ENCODE peak calls at places on chromosomes 5 and 9, in eight cellular contexts. One of them, this sample, is unnamed.
A peak's percentile ranks its signal among the peaks of the same experiment; 100 is the strongest.

GRCh38 chr5:16983022-16983639 is 47.0 kb upstream of the MYO10 start:
- DNase-seq in foreskin keratinocyte: no peak
- DNase-seq in Peyer's patch: peak; percentile 50
- DNase-seq in fibroblast of lung: no peak
- DNase-seq in effector memory CD4-positive, alpha-beta T cell: no peak
- DNase-seq in BE2C: no peak
- DNase-seq in stomach: no peak
- DNase-seq in GM23338: no peak
- DNase-seq in this sample: no peak

GRCh38 chr9:75121914-75122558 is 33.7 kb downstream of the OSTF1 start:
- DNase-seq in GM23338: peak; percentile 49
- DNase-seq in stomach: no peak
- DNase-seq in fibroblast of lung: no peak
- DNase-seq in Peyer's patch: no peak
- DNase-seq in effector memory CD4-positive, alpha-beta T cell: no peak
- DNase-seq in BE2C: no peak
- DNase-seq in foreskin keratinocyte: no peak
- DNase-seq in this sample: no peak

GRCh38 chr5:137395011-137395755 is 103.9 kb downstream of the SPOCK1 start:
- DNase-seq in BE2C: no peak
- DNase-seq in foreskin keratinocyte: peak; percentile 60
- DNase-seq in effector memory CD4-positive, alpha-beta T cell: no peak
- DNase-seq in stomach: no peak
- DNase-seq in Peyer's patch: no peak
- DNase-seq in GM23338: no peak
- DNase-seq in fibroblast of lung: no peak
- DNase-seq in this sample: no peak

GRCh38 chr5:65831276-65831675 is 95.1 kb upstream of the ERBIN start:
- DNase-seq in BE2C: no peak
- DNase-seq in GM23338: no peak
- DNase-seq in effector memory CD4-positive, alpha-beta T cell: no peak
- DNase-seq in fibroblast of lung: no peak
- DNase-seq in stomach: no peak
- DNase-seq in foreskin keratinocyte: no peak
- DNase-seq in Peyer's patch: no peak
- DNase-seq in this sample: no peak

GRCh38 chr9:131663288-131663687 is 76.6 kb downstream of the RAPGEF1 start:
- DNase-seq in effector memory CD4-positive, alpha-beta T cell: no peak
- DNase-seq in fibroblast of lung: no peak
- DNase-seq in foreskin keratinocyte: no peak
- DNase-seq in GM23338: no peak
- DNase-seq in Peyer's patch: no peak
- DNase-seq in BE2C: peak; percentile 62
- DNase-seq in stomach: no peak
- DNase-seq in this sample: no peak

GRCh38 chr5:61620660-61621650 is 288.9 kb downstream of the ZSWIM6 start:
- DNase-seq in GM23338: no peak
- DNase-seq in stomach: peak; percentile 63
- DNase-seq in fibroblast of lung: no peak
- DNase-seq in effector memory CD4-positive, alpha-beta T cell: no peak
- DNase-seq in Peyer's patch: no peak
- DNase-seq in BE2C: no peak
- DNase-seq in foreskin keratinocyte: no peak
- DNase-seq in this sample: peak; percentile 14

GRCh38 chr5:54378707-54379106 is 68.3 kb upstream of the ARL15 start:
- DNase-seq in BE2C: no peak
- DNase-seq in foreskin keratinocyte: no peak
- DNase-seq in Peyer's patch: no peak
- DNase-seq in stomach: no peak
- DNase-seq in effector memory CD4-positive, alpha-beta T cell: no peak
- DNase-seq in fibroblast of lung: no peak
- DNase-seq in GM23338: no peak
- DNase-seq in this sample: no peak

GRCh38 chr9:131704195-131704983 is 35.5 kb downstream of the RAPGEF1 start:
- DNase-seq in fibroblast of lung: no peak
- DNase-seq in Peyer's patch: no peak
- DNase-seq in effector memory CD4-positive, alpha-beta T cell: no peak
- DNase-seq in BE2C: peak; percentile 29
- DNase-seq in GM23338: no peak
- DNase-seq in stomach: no peak
- DNase-seq in foreskin keratinocyte: no peak
- DNase-seq in this sample: no peak

GRCh38 chr5:170497311-170498038 is 6.3 kb upstream of the KCNIP1 start:
- DNase-seq in fibroblast of lung: no peak
- DNase-seq in foreskin keratinocyte: no peak
- DNase-seq in Peyer's patch: no peak
- DNase-seq in stomach: no peak
- DNase-seq in effector memory CD4-positive, alpha-beta T cell: no peak
- DNase-seq in BE2C: no peak
- DNase-seq in GM23338: no peak
- DNase-seq in this sample: peak; percentile 30

GRCh38 chr5:14869286-14870164 is 2.1 kb downstream of the ANKH start:
- DNase-seq in effector memory CD4-positive, alpha-beta T cell: no peak
- DNase-seq in stomach: no peak
- DNase-seq in GM23338: no peak
- DNase-seq in fibroblast of lung: no peak
- DNase-seq in Peyer's patch: no peak
- DNase-seq in BE2C: peak; percentile 19
- DNase-seq in foreskin keratinocyte: no peak
- DNase-seq in this sample: no peak

GRCh38 chr5:73447234-73448071 is 1.1 kb downstream of the FOXD1 start:
- DNase-seq in foreskin keratinocyte: no peak
- DNase-seq in GM23338: peak; percentile 66
- DNase-seq in effector memory CD4-positive, alpha-beta T cell: peak; percentile 23
- DNase-seq in Peyer's patch: peak; percentile 69
- DNase-seq in BE2C: peak; percentile 63
- DNase-seq in stomach: no peak
- DNase-seq in fibroblast of lung: peak; percentile 72
- DNase-seq in this sample: no peak

GRCh38 chr5:141951341-141951781 is 6.6 kb downstream of the PCDH12 start:
- DNase-seq in fibroblast of lung: no peak
- DNase-seq in stomach: no peak
- DNase-seq in Peyer's patch: peak; percentile 27
- DNase-seq in GM23338: peak; percentile 86
- DNase-seq in foreskin keratinocyte: no peak
- DNase-seq in effector memory CD4-positive, alpha-beta T cell: no peak
- DNase-seq in BE2C: peak; percentile 66
- DNase-seq in this sample: no peak

GRCh38 chr9:93962041-93962440 is 6.9 kb upstream of the BARX1 start:
- DNase-seq in BE2C: no peak
- DNase-seq in Peyer's patch: no peak
- DNase-seq in foreskin keratinocyte: no peak
- DNase-seq in fibroblast of lung: peak; percentile 8
- DNase-seq in GM23338: no peak
- DNase-seq in effector memory CD4-positive, alpha-beta T cell: no peak
- DNase-seq in stomach: no peak
- DNase-seq in this sample: no peak
- H3K27me3 ChIP-seq in BE2C: peaks cover 50% of the 10 kb centered on the region
- H3K27me3 ChIP-seq in Peyer's patch: peaks cover 46% of the 10 kb centered on the region
- H3K27me3 ChIP-seq in foreskin keratinocyte: peaks cover 58% of the 10 kb centered on the region
- H3K27me3 ChIP-seq in fibroblast of lung: peaks cover 48% of the 10 kb centered on the region
- H3K27me3 ChIP-seq in GM23338: peaks cover 58% of the 10 kb centered on the region
- H3K27me3 ChIP-seq in effector memory CD4-positive, alpha-beta T cell: peaks cover 44% of the 10 kb centered on the region
- H3K27me3 ChIP-seq in stomach: peaks cover 49% of the 10 kb centered on the region
- H3K27me3 ChIP-seq in this sample: peaks cover 30% of the 10 kb centered on the region

GRCh38 chr5:80034962-80035821 is at the start of gene THBS4:
- DNase-seq in GM23338: peak; percentile 71
- DNase-seq in stomach: no peak
- DNase-seq in foreskin keratinocyte: no peak
- DNase-seq in fibroblast of lung: no peak
- DNase-seq in BE2C: no peak
- DNase-seq in Peyer's patch: no peak
- DNase-seq in effector memory CD4-positive, alpha-beta T cell: no peak
- DNase-seq in this sample: no peak

GRCh38 chr5:80036621-80037020 is 1.5 kb downstream of the THBS4 start:
- DNase-seq in fibroblast of lung: no peak
- DNase-seq in GM23338: no peak
- DNase-seq in stomach: no peak
- DNase-seq in Peyer's patch: no peak
- DNase-seq in effector memory CD4-positive, alpha-beta T cell: no peak
- DNase-seq in BE2C: no peak
- DNase-seq in foreskin keratinocyte: no peak
- DNase-seq in this sample: no peak

GRCh38 chr5:80034559-80034958 is 589 bp upstream of the THBS4 start:
- DNase-seq in GM23338: no peak
- DNase-seq in fibroblast of lung: peak; percentile 14
- DNase-seq in stomach: no peak
- DNase-seq in Peyer's patch: no peak
- DNase-seq in effector memory CD4-positive, alpha-beta T cell: no peak
- DNase-seq in foreskin keratinocyte: no peak
- DNase-seq in BE2C: no peak
- DNase-seq in this sample: no peak

GRCh38 chr5:80037366-80037765 is 2.2 kb downstream of the THBS4 start:
- DNase-seq in GM23338: no peak
- DNase-seq in BE2C: no peak
- DNase-seq in Peyer's patch: no peak
- DNase-seq in stomach: no peak
- DNase-seq in fibroblast of lung: no peak
- DNase-seq in foreskin keratinocyte: no peak
- DNase-seq in effector memory CD4-positive, alpha-beta T cell: no peak
- DNase-seq in this sample: no peak

GRCh38 chr5:80035839-80036238 is 691 bp downstream of the THBS4 start:
- DNase-seq in BE2C: no peak
- DNase-seq in stomach: no peak
- DNase-seq in Peyer's patch: no peak
- DNase-seq in GM23338: peak; percentile 57
- DNase-seq in foreskin keratinocyte: no peak
- DNase-seq in effector memory CD4-positive, alpha-beta T cell: no peak
- DNase-seq in fibroblast of lung: no peak
- DNase-seq in this sample: no peak
- H3K27me3 ChIP-seq in BE2C: peaks cover 81% of the 10 kb centered on the region
- H3K27me3 ChIP-seq in stomach: peaks cover 58% of the 10 kb centered on the region
- H3K27me3 ChIP-seq in Peyer's patch: peaks cover 8% of the 10 kb centered on the region
- H3K27me3 ChIP-seq in GM23338: peaks cover 45% of the 10 kb centered on the region
- H3K27me3 ChIP-seq in foreskin keratinocyte: peaks cover 83% of the 10 kb centered on the region
- H3K27me3 ChIP-seq in effector memory CD4-positive, alpha-beta T cell: peaks cover 9% of the 10 kb centered on the region
- H3K27me3 ChIP-seq in fibroblast of lung: peaks cover 39% of the 10 kb centered on the region
- H3K27me3 ChIP-seq in this sample: no peaks in the 10 kb centered on the region

DNA sequence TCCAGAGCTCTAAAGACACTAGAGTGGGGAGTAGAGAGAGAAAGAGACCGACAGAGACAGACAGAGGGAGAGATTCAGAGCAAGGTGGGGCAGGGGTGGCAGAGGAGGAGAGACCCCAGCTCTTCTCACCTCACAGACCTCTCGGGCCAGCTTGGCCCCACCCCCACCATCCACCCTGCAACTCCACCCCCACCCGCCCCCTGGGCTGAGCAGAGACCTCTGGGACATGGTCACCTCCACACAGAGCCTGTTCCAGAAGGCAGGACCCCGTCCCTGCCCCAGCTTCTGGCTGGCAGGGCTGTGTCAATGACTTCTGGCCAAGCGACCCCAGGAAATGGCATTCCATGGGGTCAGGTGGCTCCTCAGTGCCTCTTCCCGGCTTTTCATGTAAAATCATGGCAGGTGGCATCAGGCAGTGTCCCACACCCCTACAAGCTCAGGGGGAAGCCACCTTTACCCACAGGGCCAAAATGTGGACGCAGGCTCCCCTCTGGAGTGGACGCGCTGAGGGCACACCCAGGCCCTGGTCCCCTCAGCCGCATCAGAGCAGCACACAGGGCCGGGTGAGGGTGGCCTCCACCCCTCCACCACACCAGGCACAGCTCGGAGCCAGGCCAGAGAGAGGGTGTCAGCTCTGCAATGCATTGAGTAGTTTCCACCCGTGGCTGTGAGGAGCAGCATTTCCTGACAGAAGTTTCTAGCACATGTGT is 131.2 kb upstream of the LPCAT1 start:
- DNase-seq in foreskin keratinocyte: no peak
- DNase-seq in effector memory CD4-positive, alpha-beta T cell: no peak
- DNase-seq in GM23338: no peak
- DNase-seq in Peyer's patch: no peak
- DNase-seq in stomach: no peak
- DNase-seq in BE2C: no peak
- DNase-seq in fibroblast of lung: no peak
- DNase-seq in this sample: no peak
- H3K27me3 ChIP-seq in foreskin keratinocyte: peaks cover 24% of the 10 kb centered on the region
- H3K27me3 ChIP-seq in effector memory CD4-positive, alpha-beta T cell: peaks cover 10% of the 10 kb centered on the region
- H3K27me3 ChIP-seq in GM23338: peaks cover 9% of the 10 kb centered on the region
- H3K27me3 ChIP-seq in Peyer's patch: peaks cover 5% of the 10 kb centered on the region
- H3K27me3 ChIP-seq in stomach: peaks cover 96% of the 10 kb centered on the region
- H3K27me3 ChIP-seq in BE2C: peaks cover 59% of the 10 kb centered on the region
- H3K27me3 ChIP-seq in fibroblast of lung: peaks cover 15% of the 10 kb centered on the region
- H3K27me3 ChIP-seq in this sample: peaks cover 23% of the 10 kb centered on the region

GRCh38 chr9:12274577-12274976 is 418.6 kb upstream of the TYRP1 start:
- DNase-seq in foreskin keratinocyte: no peak
- DNase-seq in GM23338: no peak
- DNase-seq in Peyer's patch: no peak
- DNase-seq in fibroblast of lung: peak; percentile 0
- DNase-seq in stomach: no peak
- DNase-seq in BE2C: no peak
- DNase-seq in effector memory CD4-positive, alpha-beta T cell: no peak
- DNase-seq in this sample: no peak
- H3K27me3 ChIP-seq in foreskin keratinocyte: no peaks in the 10 kb centered on the region
- H3K27me3 ChIP-seq in GM23338: no peaks in the 10 kb centered on the region
- H3K27me3 ChIP-seq in Peyer's patch: no peaks in the 10 kb centered on the region
- H3K27me3 ChIP-seq in fibroblast of lung: no peaks in the 10 kb centered on the region
- H3K27me3 ChIP-seq in stomach: no peaks in the 10 kb centered on the region
- H3K27me3 ChIP-seq in BE2C: no peaks in the 10 kb centered on the region
- H3K27me3 ChIP-seq in effector memory CD4-positive, alpha-beta T cell: no peaks in the 10 kb centered on the region
- H3K27me3 ChIP-seq in this sample: no peaks in the 10 kb centered on the region

GRCh38 chr5:154503698-154504039 is 25.6 kb upstream of the HAND1 start:
- DNase-seq in BE2C: no peak
- DNase-seq in Peyer's patch: no peak
- DNase-seq in GM23338: no peak
- DNase-seq in foreskin keratinocyte: no peak
- DNase-seq in fibroblast of lung: no peak
- DNase-seq in effector memory CD4-positive, alpha-beta T cell: no peak
- DNase-seq in stomach: no peak
- DNase-seq in this sample: no peak
- H3K27me3 ChIP-seq in BE2C: no peaks in the 10 kb centered on the region
- H3K27me3 ChIP-seq in Peyer's patch: no peaks in the 10 kb centered on the region
- H3K27me3 ChIP-seq in GM23338: no peaks in the 10 kb centered on the region
- H3K27me3 ChIP-seq in foreskin keratinocyte: peaks cover 2% of the 10 kb centered on the region
- H3K27me3 ChIP-seq in fibroblast of lung: peaks cover 9% of the 10 kb centered on the region
- H3K27me3 ChIP-seq in effector memory CD4-positive, alpha-beta T cell: no peaks in the 10 kb centered on the region
- H3K27me3 ChIP-seq in stomach: peaks cover 51% of the 10 kb centered on the region
- H3K27me3 ChIP-seq in this sample: no peaks in the 10 kb centered on the region

DNA sequence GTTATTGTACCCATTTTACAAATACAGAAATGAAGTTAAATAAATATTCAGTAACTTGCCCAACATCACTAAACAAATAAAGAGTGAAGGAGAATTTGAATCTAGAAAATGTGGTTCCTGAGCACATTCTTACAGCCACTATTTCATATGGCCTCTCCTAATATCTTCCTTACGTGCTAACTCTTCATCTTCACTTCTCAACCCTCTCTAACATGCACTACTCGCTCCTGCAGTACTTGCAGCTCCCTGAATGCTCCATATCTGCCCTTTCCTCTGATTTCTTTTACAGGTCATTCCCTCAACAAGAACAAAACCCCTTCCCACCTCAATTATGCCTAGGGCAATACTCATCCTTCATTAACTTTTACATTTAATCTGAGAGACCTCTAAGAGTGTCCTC is 711.5 kb downstream of the CETN3 start:
- DNase-seq in BE2C: no peak
- DNase-seq in effector memory CD4-positive, alpha-beta T cell: no peak
- DNase-seq in Peyer's patch: no peak
- DNase-seq in GM23338: no peak
- DNase-seq in stomach: no peak
- DNase-seq in foreskin keratinocyte: no peak
- DNase-seq in fibroblast of lung: no peak
- DNase-seq in this sample: no peak
- H3K27me3 ChIP-seq in BE2C: peaks cover 5% of the 10 kb centered on the region
- H3K27me3 ChIP-seq in effector memory CD4-positive, alpha-beta T cell: no peaks in the 10 kb centered on the region
- H3K27me3 ChIP-seq in Peyer's patch: no peaks in the 10 kb centered on the region
- H3K27me3 ChIP-seq in GM23338: no peaks in the 10 kb centered on the region
- H3K27me3 ChIP-seq in stomach: no peaks in the 10 kb centered on the region
- H3K27me3 ChIP-seq in foreskin keratinocyte: no peaks in the 10 kb centered on the region
- H3K27me3 ChIP-seq in fibroblast of lung: no peaks in the 10 kb centered on the region
- H3K27me3 ChIP-seq in this sample: no peaks in the 10 kb centered on the region

GRCh38 chr9:136611606-136612005 is 51.1 kb upstream of the EGFL7 start:
- DNase-seq in fibroblast of lung: no peak
- DNase-seq in BE2C: no peak
- DNase-seq in stomach: peak; percentile 75
- DNase-seq in foreskin keratinocyte: no peak
- DNase-seq in GM23338: no peak
- DNase-seq in Peyer's patch: no peak
- DNase-seq in effector memory CD4-positive, alpha-beta T cell: no peak
- DNase-seq in this sample: no peak
- H3K27me3 ChIP-seq in fibroblast of lung: no peaks in the 10 kb centered on the region
- H3K27me3 ChIP-seq in BE2C: no peaks in the 10 kb centered on the region
- H3K27me3 ChIP-seq in stomach: no peaks in the 10 kb centered on the region
- H3K27me3 ChIP-seq in foreskin keratinocyte: peaks cover 17% of the 10 kb centered on the region
- H3K27me3 ChIP-seq in GM23338: no peaks in the 10 kb centered on the region
- H3K27me3 ChIP-seq in Peyer's patch: no peaks in the 10 kb centered on the region
- H3K27me3 ChIP-seq in effector memory CD4-positive, alpha-beta T cell: peaks cover 8% of the 10 kb centered on the region
- H3K27me3 ChIP-seq in this sample: no peaks in the 10 kb centered on the region

This sample was measured in upper lobe of left lung.